ENCODE peak calls at places on chromosome 13, in eight cellular contexts. One of them, this sample, is unnamed.

GRCh38 chr13:77703426-77703825 is 5.9 kb downstream of the SLAIN1 start:
- DNase-seq in psoas muscle: no peak
- DNase-seq in tibial artery: no peak
- DNase-seq in neural progenitor cell: no peak
- DNase-seq in AG04450: no peak
- DNase-seq in tibial nerve: no peak
- DNase-seq in mesendoderm: no peak
- DNase-seq in brain microvascular endothelial cell: no peak
- DNase-seq in this sample: no peak

GRCh38 chr13:45554604-45555109 is 60.9 kb downstream of the ERICH6B start:
- DNase-seq in psoas muscle: no peak
- DNase-seq in tibial artery: no peak
- DNase-seq in neural progenitor cell: no peak
- DNase-seq in AG04450: no peak
- DNase-seq in tibial nerve: no peak
- DNase-seq in mesendoderm: no peak
- DNase-seq in brain microvascular endothelial cell: no peak
- DNase-seq in this sample: no peak

GRCh38 chr13:51663980-51664957 is 80.0 kb downstream of the WDFY2 start:
- DNase-seq in psoas muscle: no peak
- DNase-seq in tibial artery: no peak
- DNase-seq in neural progenitor cell: no peak
- DNase-seq in AG04450: no peak
- DNase-seq in tibial nerve: no peak
- DNase-seq in mesendoderm: no peak
- DNase-seq in brain microvascular endothelial cell: no peak
- DNase-seq in this sample: no peak

GRCh38 chr13:66714795-66715194 is 515.3 kb downstream of the PCDH9 start:
- DNase-seq in psoas muscle: no peak
- DNase-seq in tibial artery: no peak
- DNase-seq in neural progenitor cell: no peak
- DNase-seq in AG04450: no peak
- DNase-seq in tibial nerve: no peak
- DNase-seq in mesendoderm: peak
- DNase-seq in brain microvascular endothelial cell: no peak
- DNase-seq in this sample: no peak

GRCh38 chr13:114022309-114022669 is 48.4 kb upstream of the C13orf46 start:
- DNase-seq in psoas muscle: no peak
- DNase-seq in tibial artery: no peak
- DNase-seq in neural progenitor cell: no peak
- DNase-seq in AG04450: no peak
- DNase-seq in tibial nerve: no peak
- DNase-seq in mesendoderm: no peak
- DNase-seq in brain microvascular endothelial cell: no peak
- DNase-seq in this sample: no peak

GRCh38 chr13:99033814-99034213 is 56.0 kb upstream of the DOCK9 start:
- DNase-seq in psoas muscle: no peak
- DNase-seq in tibial artery: no peak
- DNase-seq in neural progenitor cell: peak
- DNase-seq in AG04450: no peak
- DNase-seq in tibial nerve: no peak
- DNase-seq in mesendoderm: peak
- DNase-seq in brain microvascular endothelial cell: no peak
- DNase-seq in this sample: peak

GRCh38 chr13:94712812-94713555 is 639 bp upstream of the SOX21 start:
- DNase-seq in psoas muscle: peak
- DNase-seq in tibial artery: no peak
- DNase-seq in neural progenitor cell: peak
- DNase-seq in AG04450: no peak
- DNase-seq in tibial nerve: no peak
- DNase-seq in mesendoderm: peak
- DNase-seq in brain microvascular endothelial cell: no peak
- DNase-seq in this sample: peak

GRCh38 chr13:112808377-112809140 is 118.7 kb downstream of the ATP11A start:
- DNase-seq in psoas muscle: no peak
- DNase-seq in tibial artery: no peak
- DNase-seq in neural progenitor cell: no peak
- DNase-seq in AG04450: no peak
- DNase-seq in tibial nerve: no peak
- DNase-seq in mesendoderm: no peak
- DNase-seq in brain microvascular endothelial cell: no peak
- DNase-seq in this sample: no peak

GRCh38 chr13:99648905-99649304 is 147.6 kb downstream of the TM9SF2 start:
- DNase-seq in psoas muscle: no peak
- DNase-seq in tibial artery: no peak
- DNase-seq in neural progenitor cell: no peak
- DNase-seq in AG04450: no peak
- DNase-seq in tibial nerve: no peak
- DNase-seq in mesendoderm: no peak
- DNase-seq in brain microvascular endothelial cell: no peak
- DNase-seq in this sample: no peak

GRCh38 chr13:101512650-101513049 is 60.2 kb downstream of the ITGBL1 start:
- DNase-seq in psoas muscle: no peak
- DNase-seq in tibial artery: no peak
- DNase-seq in neural progenitor cell: no peak
- DNase-seq in AG04450: no peak
- DNase-seq in tibial nerve: no peak
- DNase-seq in mesendoderm: no peak
- DNase-seq in brain microvascular endothelial cell: peak
- DNase-seq in this sample: peak

GRCh38 chr13:25847635-25848616 is 203.9 kb downstream of the SHISA2 start:
- DNase-seq in psoas muscle: no peak
- DNase-seq in tibial artery: no peak
- DNase-seq in neural progenitor cell: no peak
- DNase-seq in AG04450: no peak
- DNase-seq in tibial nerve: no peak
- DNase-seq in mesendoderm: no peak
- DNase-seq in brain microvascular endothelial cell: no peak
- DNase-seq in this sample: no peak

GRCh38 chr13:114225610-114226009 is 9.1 kb upstream of the CDC16 start:
- DNase-seq in psoas muscle: no peak
- DNase-seq in tibial artery: no peak
- DNase-seq in neural progenitor cell: no peak
- DNase-seq in AG04450: no peak
- DNase-seq in tibial nerve: no peak
- DNase-seq in mesendoderm: no peak
- DNase-seq in brain microvascular endothelial cell: no peak
- DNase-seq in this sample: no peak

GRCh38 chr13:82827704-82828103 is 1054.6 kb downstream of the SLITRK1 start:
- DNase-seq in psoas muscle: no peak
- DNase-seq in tibial artery: no peak
- DNase-seq in neural progenitor cell: no peak
- DNase-seq in AG04450: no peak
- DNase-seq in tibial nerve: no peak
- DNase-seq in mesendoderm: no peak
- DNase-seq in brain microvascular endothelial cell: no peak
- DNase-seq in this sample: no peak

GRCh38 chr13:48500652-48501197 is 32.2 kb downstream of the RCBTB2 start:
- DNase-seq in psoas muscle: no peak
- DNase-seq in tibial artery: no peak
- DNase-seq in neural progenitor cell: no peak
- DNase-seq in AG04450: peak
- DNase-seq in tibial nerve: no peak
- DNase-seq in mesendoderm: no peak
- DNase-seq in brain microvascular endothelial cell: peak
- DNase-seq in this sample: peak

GRCh38 chr13:99385940-99386339 is 78.7 kb upstream of the GPR183 start:
- DNase-seq in psoas muscle: no peak
- DNase-seq in tibial artery: no peak
- DNase-seq in neural progenitor cell: no peak
- DNase-seq in AG04450: no peak
- DNase-seq in tibial nerve: no peak
- DNase-seq in mesendoderm: no peak
- DNase-seq in brain microvascular endothelial cell: no peak
- DNase-seq in this sample: no peak

GRCh38 chr13:101398920-101399319 is 17.4 kb downstream of the NALCN start:
- DNase-seq in psoas muscle: no peak
- DNase-seq in tibial artery: no peak
- DNase-seq in neural progenitor cell: no peak
- DNase-seq in AG04450: no peak
- DNase-seq in tibial nerve: no peak
- DNase-seq in mesendoderm: no peak
- DNase-seq in brain microvascular endothelial cell: peak
- DNase-seq in this sample: no peak

GRCh38 chr13:43872181-43872580 is 7.4 kb downstream of the CCDC122 start:
- DNase-seq in psoas muscle: no peak
- DNase-seq in tibial artery: no peak
- DNase-seq in neural progenitor cell: no peak
- DNase-seq in AG04450: no peak
- DNase-seq in tibial nerve: no peak
- DNase-seq in mesendoderm: no peak
- DNase-seq in brain microvascular endothelial cell: no peak
- DNase-seq in this sample: no peak

GRCh38 chr13:82330499-82330898 is 1551.8 kb downstream of the SLITRK1 start:
- DNase-seq in psoas muscle: no peak
- DNase-seq in tibial artery: no peak
- DNase-seq in neural progenitor cell: no peak
- DNase-seq in AG04450: no peak
- DNase-seq in tibial nerve: no peak
- DNase-seq in mesendoderm: peak
- DNase-seq in brain microvascular endothelial cell: peak
- DNase-seq in this sample: peak

GRCh38 chr13:113178070-113178895 is 19.8 kb downstream of the PROZ start:
- DNase-seq in psoas muscle: no peak
- DNase-seq in tibial artery: no peak
- DNase-seq in neural progenitor cell: no peak
- DNase-seq in AG04450: peak
- DNase-seq in tibial nerve: no peak
- DNase-seq in mesendoderm: peak
- DNase-seq in brain microvascular endothelial cell: peak
- DNase-seq in this sample: no peak

DNA sequence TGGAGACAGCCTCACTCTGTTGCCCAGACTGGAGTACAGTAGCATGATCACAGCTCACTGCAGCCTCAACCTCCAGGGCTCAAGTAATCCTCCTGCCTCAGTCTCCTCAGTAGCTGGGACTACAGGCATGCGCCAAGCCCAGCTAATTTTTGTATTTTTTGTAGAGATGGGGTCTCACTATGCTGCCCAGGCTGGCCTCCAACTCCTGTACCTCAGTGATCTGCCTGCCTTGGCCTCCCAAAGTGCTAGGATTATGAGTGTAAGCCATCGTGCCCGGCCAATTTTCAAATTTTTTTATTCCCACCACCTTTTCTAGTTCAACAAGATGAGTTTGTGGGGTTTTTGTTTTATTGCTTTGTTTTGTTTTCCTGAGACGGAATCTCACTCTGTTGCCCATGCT is 31.7 kb downstream of the XPO4 start:
- DNase-seq in psoas muscle: no peak
- DNase-seq in tibial artery: no peak
- DNase-seq in neural progenitor cell: no peak
- DNase-seq in AG04450: no peak
- DNase-seq in tibial nerve: no peak
- DNase-seq in mesendoderm: no peak
- DNase-seq in brain microvascular endothelial cell: no peak
- DNase-seq in this sample: no peak
- H3K27ac ChIP-seq in psoas muscle: no peak
- H3K27ac ChIP-seq in tibial artery: no peak
- H3K27ac ChIP-seq in neural progenitor cell: no peak
- H3K27ac ChIP-seq in AG04450: no peak
- H3K27ac ChIP-seq in tibial nerve: no peak
- H3K27ac ChIP-seq in mesendoderm: no peak
- H3K27ac ChIP-seq in brain microvascular endothelial cell: no peak
- H3K27ac ChIP-seq in this sample: no peak

GRCh38 chr13:29519921-29520320 is 75.6 kb downstream of the SLC7A1 start:
- DNase-seq in psoas muscle: no peak
- DNase-seq in tibial artery: no peak
- DNase-seq in neural progenitor cell: no peak
- DNase-seq in AG04450: no peak
- DNase-seq in tibial nerve: no peak
- DNase-seq in mesendoderm: no peak
- DNase-seq in brain microvascular endothelial cell: no peak
- DNase-seq in this sample: no peak
- H3K27ac ChIP-seq in psoas muscle: no peak
- H3K27ac ChIP-seq in tibial artery: no peak
- H3K27ac ChIP-seq in neural progenitor cell: no peak
- H3K27ac ChIP-seq in AG04450: no peak
- H3K27ac ChIP-seq in tibial nerve: no peak
- H3K27ac ChIP-seq in mesendoderm: no peak
- H3K27ac ChIP-seq in brain microvascular endothelial cell: peak
- H3K27ac ChIP-seq in this sample: no peak

DNA sequence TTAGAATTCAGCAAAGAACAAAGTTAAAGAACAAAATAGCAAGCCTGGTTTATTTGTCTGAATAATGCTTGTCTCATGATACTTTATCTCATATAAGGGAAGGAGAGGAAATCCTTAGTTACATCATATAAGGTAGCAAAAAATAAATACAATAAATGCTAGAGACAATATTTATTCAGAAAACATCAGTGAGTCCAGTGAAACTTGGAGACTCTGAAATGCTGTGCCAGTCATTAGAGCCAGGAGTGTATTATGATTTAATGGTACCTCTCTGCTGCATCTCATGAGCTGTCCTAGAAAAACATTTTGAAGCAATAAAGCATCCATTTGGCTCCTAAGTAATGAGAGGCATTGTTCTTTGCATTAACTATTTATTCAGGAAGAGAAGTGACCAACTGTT is 104.9 kb downstream of the DGKH start:
- DNase-seq in psoas muscle: no peak
- DNase-seq in tibial artery: no peak
- DNase-seq in neural progenitor cell: no peak
- DNase-seq in AG04450: no peak
- DNase-seq in tibial nerve: no peak
- DNase-seq in mesendoderm: no peak
- DNase-seq in brain microvascular endothelial cell: no peak
- DNase-seq in this sample: no peak
- H3K27ac ChIP-seq in psoas muscle: no peak
- H3K27ac ChIP-seq in tibial artery: no peak
- H3K27ac ChIP-seq in neural progenitor cell: no peak
- H3K27ac ChIP-seq in AG04450: no peak
- H3K27ac ChIP-seq in tibial nerve: no peak
- H3K27ac ChIP-seq in mesendoderm: no peak
- H3K27ac ChIP-seq in brain microvascular endothelial cell: no peak
- H3K27ac ChIP-seq in this sample: no peak

DNA sequence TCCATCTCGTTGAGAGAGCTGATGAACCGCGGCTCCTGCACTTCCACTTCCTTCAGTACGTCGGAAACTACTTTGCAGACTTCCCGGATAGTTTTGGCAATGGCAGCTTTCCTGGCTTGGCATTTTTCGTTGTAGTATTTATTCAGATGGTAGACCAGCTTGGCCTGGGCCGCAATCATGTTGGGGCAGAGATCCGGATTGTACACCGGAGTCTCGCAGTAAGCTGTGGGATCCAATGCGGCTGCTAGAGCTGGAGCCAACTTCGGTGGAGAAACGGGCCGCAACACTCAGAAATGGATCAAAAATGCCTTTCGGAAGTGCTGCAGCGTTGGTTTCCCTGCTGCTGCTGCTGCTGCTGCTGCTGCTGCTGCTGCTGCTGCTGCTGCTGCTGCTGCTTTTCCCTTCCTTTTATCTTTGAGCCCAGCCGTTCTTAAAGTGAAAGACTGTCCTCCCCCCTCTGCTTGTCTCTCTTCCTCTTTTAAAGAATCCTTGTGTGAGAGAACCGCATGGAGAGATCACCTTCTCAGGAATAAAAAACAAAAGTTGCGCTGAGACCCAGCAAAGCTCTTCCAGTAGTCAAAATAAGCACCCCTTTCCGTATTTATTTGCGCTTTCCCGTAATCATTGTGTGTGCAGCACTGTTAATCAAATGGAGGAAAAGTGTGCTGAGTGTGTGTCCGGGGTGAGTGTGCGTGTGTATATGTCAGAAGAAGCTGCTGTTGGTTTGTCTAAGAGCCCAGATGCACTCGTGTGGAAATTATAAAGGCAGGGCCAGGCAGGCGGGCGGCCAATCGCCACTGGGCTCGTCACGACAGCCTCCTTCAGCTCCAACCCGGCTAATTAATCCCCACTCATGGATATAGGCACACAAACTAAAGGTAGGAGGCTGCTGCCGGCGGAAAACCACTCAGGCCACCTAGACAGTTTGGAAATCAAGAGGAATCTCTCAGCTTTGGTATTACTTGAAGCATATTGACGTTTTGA is at the start of gene MAB21L1:
- DNase-seq in psoas muscle: peak
- DNase-seq in tibial artery: peak
- DNase-seq in neural progenitor cell: peak
- DNase-seq in AG04450: no peak
- DNase-seq in tibial nerve: peak
- DNase-seq in mesendoderm: peak
- DNase-seq in brain microvascular endothelial cell: peak
- DNase-seq in this sample: no peak
- H3K27ac ChIP-seq in psoas muscle: peak
- H3K27ac ChIP-seq in tibial artery: peak
- H3K27ac ChIP-seq in neural progenitor cell: no peak
- H3K27ac ChIP-seq in AG04450: no peak
- H3K27ac ChIP-seq in tibial nerve: peak
- H3K27ac ChIP-seq in mesendoderm: no peak
- H3K27ac ChIP-seq in brain microvascular endothelial cell: no peak
- H3K27ac ChIP-seq in this sample: no peak